ENCODE peak calls at places on chromosomes 11 and 22, in ten cellular contexts. R is neural crest cell, W is tibial nerve, J is K562, Y is cardiac muscle cell, U is fibroblast of pulmonary artery, F is heart right ventricle, I is upper lobe of right lung, L is fibroblast of mammary gland, T is sigmoid colon. X is an unnamed sample.

GRCh38 chr11:124876818-124877630 is 11.8 kb downstream of the ROBO3 start:
- DNase-seq in F (no peak), Y (no peak), W (no peak), R (no peak), L (no peak), T (peak), J (no peak), U (no peak), I (peak), X (peak)

GRCh38 chr11:850777-851762 is 8.4 kb downstream of the TSPAN4 start:
- DNase-seq in L (no peak), R (no peak), J (no peak), T (no peak), F (no peak), I (no peak), W (no peak), U (no peak), Y (no peak), X (peak)

GRCh38 chr22:44890416-44891292 is 119.2 kb downstream of the PHF21B start:
- DNase-seq in U (no peak), F (no peak), J (no peak), T (no peak), Y (no peak), L (no peak), R (no peak), I (peak), W (no peak), X (no peak)

GRCh38 chr11:63595296-63595695 is 18.9 kb downstream of the PLAAT3 start:
- DNase-seq in W (no peak), Y (no peak), U (no peak), L (peak), T (no peak), J (no peak), F (no peak), I (no peak), R (no peak), X (no peak)

GRCh38 chr22:22395230-22395629 is 113.3 kb downstream of the ZNF280B start:
- DNase-seq in I (no peak), Y (no peak), W (no peak), L (no peak), R (no peak), T (no peak), J (no peak), U (no peak), F (no peak), X (no peak)

GRCh38 chr11:70087446-70088167 is 9.5 kb downstream of the ANO1 start:
- DNase-seq in I (peak), F (no peak), U (no peak), L (no peak), W (no peak), R (no peak), J (peak), Y (no peak), T (no peak), X (no peak)

GRCh38 chr11:75200051-75200450 is 40.5 kb upstream of the TPBGL start:
- DNase-seq in J (no peak), W (no peak), T (peak), U (peak), Y (no peak), L (no peak), I (peak), R (no peak), F (peak), X (no peak)

GRCh38 chr11:47948137-47948536 is 32.2 kb upstream of the PTPRJ start:
- DNase-seq in L (no peak), R (no peak), U (peak), I (no peak), J (peak), W (no peak), F (no peak), T (no peak), Y (peak), X (no peak)

GRCh38 chr11:69656536-69657455 is 15.8 kb downstream of the CCND1 start:
- DNase-seq in J (no peak), Y (no peak), T (peak), L (no peak), I (peak), R (no peak), W (no peak), F (no peak), U (no peak), X (no peak)

GRCh38 chr11:108697872-108698473 is 33.1 kb downstream of the DDX10 start:
- DNase-seq in Y (peak), L (peak), F (no peak), J (peak), U (peak), T (no peak), I (no peak), W (no peak), R (peak), X (peak)

GRCh38 chr11:69479591-69480271 is 1.7 kb upstream of the LINC01488 start:
- DNase-seq in U (no peak), I (peak), L (no peak), T (no peak), F (peak), Y (no peak), J (no peak), R (no peak), W (no peak), X (no peak)

GRCh38 chr11:126115253-126115540 is 52.5 kb upstream of the CDON start:
- DNase-seq in R (no peak), Y (no peak), F (peak), L (no peak), U (peak), T (peak), W (peak), J (no peak), I (peak), X (no peak)

GRCh38 chr11:1401656-1402221 is 12.0 kb downstream of the BRSK2 start:
- DNase-seq in W (no peak), U (peak), Y (peak), L (peak), T (no peak), F (peak), R (peak), I (peak), J (peak), X (peak)

GRCh38 chr11:61897387-61898246 is 6.3 kb upstream of the FADS3 start:
- DNase-seq in I (peak), L (peak), F (peak), R (peak), W (peak), J (peak), Y (peak), T (peak), U (peak), X (peak)

GRCh38 chr22:45620707-45621106 is 50.9 kb upstream of the ATXN10 start:
- DNase-seq in U (no peak), R (no peak), F (no peak), W (no peak), J (no peak), Y (no peak), I (no peak), T (no peak), L (no peak), X (no peak)

GRCh38 chr22:39122772-39123470 is 25.9 kb downstream of the APOBEC3H start:
- DNase-seq in F (no peak), T (peak), I (no peak), Y (no peak), L (no peak), J (no peak), U (no peak), W (no peak), R (no peak), X (peak)

GRCh38 chr11:62896049-62896448 is 15.4 kb downstream of the SLC3A2 start:
- DNase-seq in R (no peak), F (no peak), J (no peak), W (no peak), T (no peak), U (no peak), L (no peak), Y (no peak), I (no peak), X (no peak)

GRCh38 chr22:27422442-27422841 is 379.1 kb downstream of the MN1 start:
- DNase-seq in U (no peak), Y (no peak), L (no peak), T (no peak), F (no peak), I (no peak), R (no peak), J (no peak), W (no peak), X (no peak)

GRCh38 chr11:119340335-119341221 is at the start of gene C1QTNF5:
- DNase-seq in J (peak), Y (peak), W (peak), T (peak), I (peak), U (peak), L (peak), R (no peak), F (peak), X (no peak)

GRCh38 chr11:40754297-40754696 is 705.2 kb downstream of the LRRC4C start:
- DNase-seq in F (no peak), J (no peak), L (no peak), U (no peak), Y (no peak), R (no peak), W (no peak), I (no peak), T (no peak), X (no peak)

GRCh38 chr11:37199082-37199481 is 601.0 kb upstream of the RAG2 start:
- DNase-seq in W (no peak), Y (no peak), T (no peak), L (no peak), R (no peak), F (no peak), U (no peak), J (no peak), I (no peak), X (no peak)

GRCh38 chr11:57323503-57324153 is 1.1 kb downstream of the TNKS1BP1 start:
- DNase-seq in L (peak), F (no peak), W (no peak), T (no peak), R (no peak), J (peak), Y (peak), U (peak), I (no peak), X (no peak)

GRCh38 chr11:9982796-9983579 is 311.0 kb downstream of the SBF2 start:
- DNase-seq in U (peak), L (peak), J (peak), T (no peak), W (no peak), Y (peak), I (no peak), R (peak), F (no peak), X (no peak)

GRCh38 chr11:1852885-1853284 is at the start of gene LSP1:
- DNase-seq in W (no peak), Y (no peak), U (no peak), R (no peak), T (no peak), L (no peak), J (no peak), F (peak), I (peak), X (peak)

GRCh38 chr22:32317524-32317923 is 40.1 kb upstream of the RFPL3 start:
- DNase-seq in I (no peak), U (no peak), W (no peak), T (no peak), Y (no peak), F (no peak), R (no peak), J (no peak), L (no peak), X (no peak)

GRCh38 chr11:59216654-59217640 is 4.2 kb upstream of the MPEG1 start:
- DNase-seq in T (peak), Y (peak), L (peak), F (no peak), R (no peak), U (peak), I (no peak), J (no peak), W (peak), X (peak)

GRCh38 chr11:48028909-48029685 is 48.7 kb downstream of the PTPRJ start:
- DNase-seq in W (no peak), L (no peak), J (no peak), Y (no peak), I (no peak), F (no peak), U (peak), R (no peak), T (no peak), X (no peak)

GRCh38 chr11:101717621-101718020 is 133.8 kb upstream of the TRPC6 start:
- DNase-seq in T (no peak), J (no peak), Y (no peak), I (no peak), U (no peak), F (no peak), W (no peak), R (no peak), L (no peak), X (no peak)

GRCh38 chr22:44147036-44147645 is 33.6 kb upstream of the PARVG start:
- DNase-seq in J (no peak), L (no peak), T (no peak), R (no peak), F (no peak), Y (no peak), I (no peak), W (no peak), U (no peak), X (no peak)

GRCh38 chr22:17370036-17370765 is 941 bp downstream of the CECR2 start:
- DNase-seq in U (no peak), I (peak), F (peak), W (no peak), J (no peak), L (no peak), Y (peak), R (peak), T (no peak), X (peak)

GRCh38 chr11:75565221-75565814 is 3.3 kb downstream of the SERPINH1 start:
- DNase-seq in W (no peak), L (peak), F (peak), I (no peak), U (peak), Y (peak), J (no peak), R (no peak), T (peak), X (no peak)

GRCh38 chr11:122850076-122850631 is 11.9 kb downstream of the CRTAM start:
- DNase-seq in U (peak), W (no peak), L (peak), J (no peak), I (no peak), Y (peak), R (no peak), F (no peak), T (no peak), X (no peak)
- TF ChIP-seq CTCF in U (no peak), W (no peak), L (no peak), J (no peak), I (no peak), Y (peak), R (no peak), F (no peak), T (no peak), X (no peak)

DNA sequence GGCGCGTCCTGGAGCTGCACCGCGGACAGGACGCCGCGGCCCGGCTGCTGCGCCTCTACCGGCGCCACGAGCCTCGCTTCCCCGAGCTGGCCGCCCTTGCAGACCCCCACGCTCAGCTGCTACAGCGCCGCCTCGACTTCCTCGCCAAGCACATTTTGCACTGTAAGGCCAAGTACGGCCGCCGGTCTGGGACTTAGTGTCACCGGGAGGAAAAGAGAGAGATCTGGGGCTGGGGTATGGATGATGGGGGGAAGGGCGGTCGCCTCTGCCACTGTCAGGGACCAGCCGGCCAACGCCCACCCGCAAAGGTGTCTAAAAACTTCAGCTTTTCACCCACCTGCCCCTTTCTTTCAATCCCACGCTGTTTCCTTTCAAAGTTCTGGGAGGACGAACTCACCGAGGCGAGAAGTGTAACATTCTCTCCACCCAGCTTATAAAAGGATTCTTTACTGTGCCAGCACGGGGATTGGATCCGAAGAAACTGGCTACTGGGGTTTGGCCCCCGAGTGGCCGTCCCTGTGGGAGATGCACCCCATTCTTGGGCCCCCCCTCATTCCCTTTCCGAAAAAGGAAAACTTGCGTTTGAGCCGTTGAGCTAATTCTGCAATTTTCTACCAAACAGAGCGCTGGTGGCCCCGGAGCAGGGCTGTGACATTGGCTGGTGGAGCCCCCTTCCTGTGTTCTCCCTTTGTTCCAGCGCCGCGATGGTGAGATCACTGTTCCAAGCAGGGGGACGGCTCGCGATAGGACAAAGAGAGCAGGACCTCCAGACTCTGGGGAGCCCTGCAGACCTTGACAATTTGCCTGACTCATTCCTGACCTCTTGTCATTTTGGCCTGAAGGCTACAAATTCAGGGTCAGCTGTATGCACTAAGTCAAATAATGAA is 1.7 kb downstream of the FJX1 start:
- DNase-seq in Y (peak), F (peak), R (peak), J (peak), L (no peak), I (no peak), U (peak), W (no peak), T (peak), X (peak)
- TF ChIP-seq CTCF in Y (peak), F (no peak), R (no peak), J (no peak), L (no peak), I (no peak), U (no peak), W (no peak), T (peak), X (no peak)

DNA sequence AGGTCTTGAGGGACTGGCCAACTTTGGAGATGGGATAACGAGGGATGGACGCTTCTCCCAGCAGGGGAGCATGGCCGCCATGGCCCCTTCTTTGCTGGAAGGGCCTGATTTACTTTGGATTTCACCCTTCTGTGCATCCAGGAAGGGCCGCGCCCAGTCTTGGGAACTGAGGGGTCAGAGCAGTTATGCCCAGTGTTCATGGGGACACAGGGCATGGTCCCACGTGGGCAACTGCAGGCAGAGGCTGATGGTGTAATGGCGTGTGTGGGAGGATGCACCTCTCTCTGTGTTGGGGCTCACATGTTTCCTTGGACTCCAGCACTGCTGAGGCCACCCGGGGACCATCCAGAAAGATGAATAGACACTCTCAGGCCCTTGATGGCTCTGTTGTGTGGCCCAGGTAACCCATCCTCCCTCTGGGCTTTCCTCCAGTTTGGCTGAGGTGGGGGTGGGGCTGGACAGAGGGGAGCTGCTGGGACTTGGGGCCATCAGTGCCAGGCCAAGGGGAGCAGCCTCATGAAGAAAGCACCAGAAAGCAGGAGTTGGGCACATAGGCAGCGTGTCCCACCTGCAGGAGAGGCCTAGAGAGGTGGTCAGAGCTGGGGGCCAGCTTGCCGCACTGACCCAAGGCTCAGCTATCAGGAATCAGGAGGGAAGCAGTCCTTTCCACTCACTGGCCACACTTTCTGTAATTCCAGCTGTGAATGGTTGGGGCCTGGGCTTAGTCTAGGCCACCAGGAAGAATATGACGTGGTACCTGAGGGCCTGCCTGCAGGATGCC is 1033.9 kb downstream of the TBC1D22A start:
- DNase-seq in F (no peak), W (no peak), L (no peak), R (no peak), I (no peak), J (no peak), T (no peak), Y (no peak), U (no peak), X (no peak)
- TF ChIP-seq CTCF in F (no peak), W (no peak), L (no peak), R (no peak), I (no peak), J (no peak), T (no peak), Y (no peak), U (no peak), X (no peak)

GRCh38 chr22:49604732-49605302 is 222.9 kb downstream of the BRD1 start:
- DNase-seq in L (no peak), J (no peak), F (no peak), Y (no peak), W (no peak), I (no peak), U (no peak), T (no peak), R (no peak), X (no peak)
- TF ChIP-seq CTCF in L (no peak), J (no peak), F (no peak), Y (no peak), W (no peak), I (no peak), U (no peak), T (no peak), R (no peak), X (no peak)

GRCh38 chr22:37126882-37127281 is 17.4 kb upstream of the TMPRSS6 start:
- DNase-seq in I (no peak), R (no peak), U (no peak), Y (no peak), T (no peak), L (no peak), W (no peak), F (no peak), J (peak), X (no peak)
- TF ChIP-seq CTCF in I (peak), R (peak), U (peak), Y (peak), T (no peak), L (no peak), W (no peak), F (no peak), J (peak), X (peak)

GRCh38 chr22:19127329-19128008 is 3.6 kb upstream of the TSSK2 start:
- DNase-seq in T (no peak), U (no peak), J (no peak), W (no peak), Y (no peak), I (no peak), R (no peak), L (no peak), F (peak), X (no peak)
- TF ChIP-seq CTCF in T (no peak), U (no peak), J (no peak), W (no peak), Y (no peak), I (no peak), R (no peak), L (no peak), F (no peak), X (no peak)

GRCh38 chr11:12083380-12083779 is 27.0 kb upstream of the MICAL2 start:
- DNase-seq in I (no peak), W (no peak), J (peak), Y (no peak), U (no peak), T (no peak), R (no peak), L (no peak), F (no peak), X (no peak)
- TF ChIP-seq CTCF in I (no peak), W (no peak), J (peak), Y (peak), U (peak), T (no peak), R (peak), L (peak), F (peak), X (no peak)